ENCODE peak calls at places on chromosome 11, in ten cellular contexts. U is heart left ventricle; I is CD8-positive, alpha-beta memory T cell; G is stomach; Z is PC-3; M is right lobe of liver; X is cardiac muscle cell; K is kidney; S is IMR-90; R is esophagus squamous epithelium. C is an unnamed sample.

GRCh38 chr11:115321602-115322289 is 182.5 kb downstream of the CADM1 start:
- DNase-seq in K (no peak), X (no peak), Z (no peak), G (no peak), S (peak; percentile 52), R (no peak), M (no peak), U (no peak), I (no peak), C (no peak)

GRCh38 chr11:10937416-10937815 is 79.6 kb upstream of the ZBED5 start:
- DNase-seq in X (no peak), I (no peak), K (no peak), R (no peak), G (no peak), Z (no peak), S (no peak), U (no peak), M (no peak), C (no peak)

GRCh38 chr11:13160302-13160701 is 117.3 kb upstream of the BMAL1 start:
- DNase-seq in R (no peak), Z (no peak), G (no peak), K (no peak), S (no peak), X (no peak), I (no peak), M (no peak), U (no peak), C (no peak)

GRCh38 chr11:87809256-87809655 is 366.0 kb downstream of the RAB38 start:
- DNase-seq in U (no peak), X (no peak), S (no peak), I (no peak), R (no peak), M (no peak), Z (no peak), K (no peak), G (no peak), C (no peak)

GRCh38 chr11:109865558-109866186 is 227.5 kb upstream of the ZC3H12C start:
- DNase-seq in R (no peak), M (no peak), X (no peak), U (no peak), Z (peak; percentile 62), S (no peak), G (no peak), I (no peak), K (peak; percentile 63), C (no peak)

GRCh38 chr11:56048480-56048879 is 21.0 kb downstream of the OR5AS1 start:
- DNase-seq in I (no peak), X (no peak), S (no peak), M (no peak), G (no peak), R (no peak), U (no peak), Z (no peak), K (no peak), C (no peak)

GRCh38 chr11:25943777-25944661 is 387.9 kb upstream of the ANO3 start:
- DNase-seq in Z (no peak), S (no peak), R (no peak), X (no peak), G (no peak), I (no peak), U (no peak), M (no peak), K (peak; percentile 54), C (no peak)

GRCh38 chr11:105368711-105369110 is 229.1 kb upstream of the CARD18 start:
- DNase-seq in S (no peak), M (no peak), R (no peak), U (no peak), I (no peak), K (no peak), G (no peak), Z (no peak), X (peak; percentile 40), C (no peak)

GRCh38 chr11:68457214-68457897 is 3.2 kb upstream of the PPP6R3 start:
- DNase-seq in S (no peak), M (no peak), G (no peak), R (no peak), U (no peak), K (peak; percentile 56), Z (no peak), X (no peak), I (no peak), C (no peak)

GRCh38 chr11:77202941-77203900 is 75.2 kb downstream of the MYO7A start:
- DNase-seq in M (no peak), R (no peak), U (no peak), S (no peak), K (peak; percentile 56), G (peak; percentile 23), I (peak; percentile 34), Z (no peak), X (no peak), C (no peak)

GRCh38 chr11:128884703-128885338 is 6.3 kb upstream of the KCNJ5 start:
- DNase-seq in Z (peak; percentile 93), I (peak; percentile 67), G (peak; percentile 70), U (peak; percentile 57), K (no peak), M (no peak), R (no peak), S (peak; percentile 69), X (peak; percentile 78), C (peak; percentile 45)

GRCh38 chr11:45606514-45607024 is 58.9 kb downstream of the CHST1 start:
- DNase-seq in G (no peak), M (no peak), R (no peak), S (no peak), U (no peak), K (no peak), I (no peak), Z (no peak), X (no peak), C (no peak)

GRCh38 chr11:5242933-5243844 is 6.5 kb downstream of the HBG1 start:
- DNase-seq in S (peak; percentile 53), I (no peak), X (no peak), K (no peak), R (no peak), U (no peak), Z (no peak), G (no peak), M (no peak), C (peak; percentile 70)

GRCh38 chr11:27930946-27931345 is 177.0 kb downstream of the KIF18A start:
- DNase-seq in G (no peak), U (no peak), K (no peak), I (no peak), X (no peak), R (no peak), Z (no peak), M (no peak), S (no peak), C (no peak)

GRCh38 chr11:72091292-72091691 is 10.6 kb downstream of the LRRC51 start:
- DNase-seq in R (no peak), X (peak; percentile 74), S (peak; percentile 54), G (peak; percentile 71), K (no peak), M (peak; percentile 50), Z (peak; percentile 80), I (peak; percentile 77), U (peak; percentile 75), C (peak; percentile 46)

GRCh38 chr11:131666006-131666405 is 295.6 kb downstream of the NTM start:
- DNase-seq in G (no peak), S (no peak), X (no peak), Z (no peak), R (no peak), M (no peak), K (no peak), U (no peak), I (no peak), C (no peak)

GRCh38 chr11:86262387-86262786 is 17.8 kb downstream of the EED start:
- DNase-seq in I (no peak), G (no peak), Z (no peak), M (no peak), K (no peak), R (no peak), S (no peak), X (no peak), U (no peak), C (no peak)
- H3K36me3 ChIP-seq in I (peaks cover 11% of the 10 kb centered on the region), G (peaks cover 12% of the 10 kb centered on the region), Z (peaks cover 9% of the 10 kb centered on the region), M (peaks cover 5% of the 10 kb centered on the region), K (peaks cover 6% of the 10 kb centered on the region), R (peaks cover 87% of the 10 kb centered on the region), S (peaks cover 14% of the 10 kb centered on the region), X (peaks cover 21% of the 10 kb centered on the region), U (peaks cover 13% of the 10 kb centered on the region), C (peaks cover 9% of the 10 kb centered on the region)

DNA sequence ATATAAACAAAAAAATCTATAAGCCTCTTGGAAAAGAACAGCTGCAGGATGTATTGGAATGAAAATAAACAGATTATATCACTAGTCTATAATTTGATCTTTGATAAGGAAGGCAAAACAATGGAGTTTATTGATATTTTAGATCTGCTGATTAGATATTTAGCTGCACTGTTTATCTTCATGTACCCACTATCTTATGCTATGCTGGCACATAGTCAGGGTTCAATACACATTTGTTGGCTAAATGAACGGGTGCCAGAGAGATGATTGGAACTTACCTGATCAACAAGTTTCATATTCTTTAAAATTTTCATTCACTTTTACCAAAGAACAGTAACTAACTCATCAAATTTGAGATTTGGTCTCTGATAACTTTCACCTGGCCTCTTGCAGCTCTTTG is 26.9 kb downstream of the MMP20 start:
- DNase-seq in S (no peak), U (no peak), R (no peak), G (no peak), K (no peak), I (no peak), M (no peak), Z (no peak), X (no peak), C (no peak)
- H3K27ac ChIP-seq in S (no peak overlapping the region), U (no peak overlapping the region), R (no peak overlapping the region), G (no peak overlapping the region), K (no peak overlapping the region), I (no peak overlapping the region), M (no peak overlapping the region), Z (peak overlapping the region; percentile 91), X (no peak overlapping the region), C (no peak overlapping the region)

DNA sequence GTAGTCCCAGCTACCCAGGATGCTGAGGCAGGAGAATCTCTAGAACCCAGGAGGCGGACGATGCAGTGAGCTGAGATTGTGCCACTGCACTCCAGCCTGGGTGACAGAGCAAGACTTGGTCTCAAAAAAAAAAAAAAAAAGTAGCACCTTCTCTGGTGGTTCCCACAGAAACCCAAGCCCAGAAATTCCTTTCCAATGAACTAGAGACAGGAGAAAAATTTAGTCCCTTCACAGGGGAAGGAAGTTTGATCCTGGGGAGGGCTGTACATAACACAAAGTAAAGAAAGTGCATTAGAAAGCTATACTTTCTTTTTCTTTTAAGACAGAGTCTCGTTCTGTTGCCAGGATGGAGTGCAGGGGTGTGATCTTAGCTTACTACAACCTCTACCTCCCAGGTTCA is 25.5 kb upstream of the APOA1 start:
- DNase-seq in S (peak; percentile 34), U (no peak), K (no peak), R (no peak), I (no peak), Z (no peak), M (no peak), G (no peak), X (no peak), C (no peak)
- H3K36me3 ChIP-seq in S (peaks cover 43% of the 10 kb centered on the region), U (peaks cover 21% of the 10 kb centered on the region), K (peaks cover 59% of the 10 kb centered on the region), R (peaks cover 100% of the 10 kb centered on the region), I (peaks cover 71% of the 10 kb centered on the region), Z (peaks cover 33% of the 10 kb centered on the region), M (peaks cover 59% of the 10 kb centered on the region), G (peaks cover 66% of the 10 kb centered on the region), X (peaks cover 76% of the 10 kb centered on the region), C (peaks cover 3% of the 10 kb centered on the region)

DNA sequence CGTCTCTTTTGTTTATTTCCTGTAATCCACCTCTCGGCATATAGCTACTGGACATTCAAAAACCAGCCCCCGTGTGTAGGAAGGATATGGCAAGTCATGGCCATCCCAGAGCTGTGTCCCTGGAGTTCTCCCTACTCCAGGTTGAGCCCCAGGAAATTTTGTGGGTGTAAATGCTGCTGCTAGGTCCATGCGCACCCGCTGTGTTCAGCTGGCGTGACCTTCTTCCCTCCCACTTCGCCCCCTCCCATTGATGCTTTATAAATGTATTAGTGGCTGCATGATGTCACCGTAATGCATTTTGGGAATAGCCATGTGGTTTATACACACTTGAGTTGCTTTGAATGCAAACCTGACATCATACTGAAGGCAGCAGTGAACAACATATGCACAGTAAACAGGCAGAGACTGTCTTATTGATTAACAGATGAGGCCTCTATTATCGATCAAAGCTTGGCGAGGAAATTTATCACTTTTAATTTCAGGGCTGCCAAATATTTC is 113.7 kb upstream of the NNMT start:
- DNase-seq in X (no peak), Z (no peak), G (no peak), U (no peak), S (no peak), K (no peak), I (no peak), R (no peak), M (no peak), C (no peak)
- H3K27ac ChIP-seq in X (no peak overlapping the region), Z (no peak overlapping the region), G (peak overlapping the region; percentile 95), U (peak overlapping the region; percentile 99), S (no peak overlapping the region), K (no peak overlapping the region), I (peak overlapping the region; percentile 20), R (peak overlapping the region; percentile 84), M (peak overlapping the region; percentile 96), C (no peak overlapping the region)